ENCODE peak calls at places on chromosomes 12 and 14, in six cellular contexts. J is ELR; I is immature natural killer cell; Z is CD8-positive, alpha-beta memory T cell; O is AG09319; V is kidney. T is an unnamed sample.
A peak's percentile ranks its signal among the peaks of the same experiment; 100 is the strongest.

GRCh38 chr14:99380402-99380801 is 100.3 kb downstream of the SETD3 start:
- DNase-seq in J (peak; percentile 12), I (peak; percentile 25), V (no peak), Z (no peak), O (no peak), T (peak; percentile 12)

GRCh38 chr14:59424707-59425106 is 40.5 kb downstream of the GPR135 start:
- DNase-seq in O (no peak), Z (no peak), V (peak; percentile 89), I (no peak), J (no peak), T (no peak)

GRCh38 chr12:111034148-111034910 is 114.0 kb upstream of the MYL2 start:
- DNase-seq in Z (peak; percentile 6), J (no peak), I (no peak), O (no peak), V (no peak), T (no peak)

GRCh38 chr14:87170179-87170578 is 822.8 kb downstream of the GALC start:
- DNase-seq in I (no peak), Z (no peak), O (no peak), V (no peak), J (no peak), T (no peak)

GRCh38 chr12:93007539-93007938 is 78.4 kb upstream of the EEA1 start:
- DNase-seq in Z (no peak), V (no peak), I (no peak), O (no peak), J (no peak), T (no peak)

GRCh38 chr12:26153421-26154154 is 28.8 kb upstream of the BHLHE41 start:
- DNase-seq in Z (no peak), V (no peak), I (no peak), O (peak; percentile 64), J (peak; percentile 98), T (no peak)

GRCh38 chr14:101446387-101446969 is 114.8 kb upstream of the DIO3 start:
- DNase-seq in O (no peak), J (no peak), Z (no peak), I (no peak), V (no peak), T (no peak)

GRCh38 chr12:24615967-24616411 is 332.9 kb downstream of the BCAT1 start:
- DNase-seq in V (no peak), O (no peak), I (no peak), J (peak; percentile 89), Z (no peak), T (no peak)

GRCh38 chr12:111411187-111411764 is 5.6 kb downstream of the SH2B3 start:
- DNase-seq in Z (no peak), J (no peak), O (no peak), V (no peak), I (no peak), T (peak; percentile 42)

GRCh38 chr12:17992002-17992656 is 97.9 kb downstream of the RERGL start:
- DNase-seq in V (no peak), O (no peak), J (peak; percentile 67), Z (no peak), I (no peak), T (peak; percentile 32)